ENCODE peak calls at places on chromosome 12, in four cellular contexts. C, V, R and H are unnamed samples.

GRCh38 chr12:71160585-71160984 is 2.8 kb upstream of the TSPAN8 start:
- DNase-seq in C (no peak), R (no peak), V (no peak), H (no peak)

GRCh38 chr12:98154850-98155249 is 360.5 kb upstream of the TMPO start:
- DNase-seq in R (no peak), C (no peak), V (peak; percentile 26), H (peak; percentile 57)

GRCh38 chr12:106305376-106305775 is 2.8 kb downstream of the TCP11L2 start:
- DNase-seq in V (no peak), C (no peak), R (no peak), H (no peak)

GRCh38 chr12:71710276-71711125 is 24.6 kb downstream of the TMEM19 start:
- DNase-seq in V (no peak), R (no peak), C (no peak), H (no peak)

GRCh38 chr12:1108276-1108675 is 117.3 kb downstream of the ERC1 start:
- DNase-seq in V (no peak), C (no peak), R (no peak), H (no peak)

GRCh38 chr12:112314981-112315380 is 67.2 kb downstream of the HECTD4 start:
- DNase-seq in C (no peak), V (no peak), R (no peak), H (no peak)

GRCh38 chr12:91256471-91256870 is 73.9 kb upstream of the DCN start:
- DNase-seq in V (no peak), R (no peak), C (no peak), H (no peak)

GRCh38 chr12:122079532-122080081 is 1.1 kb downstream of the MLXIP start:
- DNase-seq in C (no peak), R (no peak), V (no peak), H (no peak)

GRCh38 chr12:120988658-120989057 is 10.3 kb downstream of the HNF1A start:
- DNase-seq in R (no peak), V (no peak), C (no peak), H (no peak)

GRCh38 chr12:3294481-3294911 is 196.5 kb upstream of the PRMT8 start:
- DNase-seq in C (no peak), V (peak; percentile 92), R (no peak), H (no peak)

GRCh38 chr12:114829833-114830232 is 145.9 kb upstream of the TBX3 start:
- DNase-seq in C (no peak), V (no peak), R (no peak), H (no peak)

GRCh38 chr12:66548338-66549049 is 130.4 kb downstream of the GRIP1 start:
- DNase-seq in C (no peak), R (no peak), V (no peak), H (no peak)

GRCh38 chr12:50638482-50638880 is 125.4 kb upstream of the ATF1 start:
- DNase-seq in V (no peak), C (no peak), R (no peak), H (no peak)
- TF ChIP-seq TEAD4 in V (no peak), C (no peak), R (no peak), H (no peak)

DNA sequence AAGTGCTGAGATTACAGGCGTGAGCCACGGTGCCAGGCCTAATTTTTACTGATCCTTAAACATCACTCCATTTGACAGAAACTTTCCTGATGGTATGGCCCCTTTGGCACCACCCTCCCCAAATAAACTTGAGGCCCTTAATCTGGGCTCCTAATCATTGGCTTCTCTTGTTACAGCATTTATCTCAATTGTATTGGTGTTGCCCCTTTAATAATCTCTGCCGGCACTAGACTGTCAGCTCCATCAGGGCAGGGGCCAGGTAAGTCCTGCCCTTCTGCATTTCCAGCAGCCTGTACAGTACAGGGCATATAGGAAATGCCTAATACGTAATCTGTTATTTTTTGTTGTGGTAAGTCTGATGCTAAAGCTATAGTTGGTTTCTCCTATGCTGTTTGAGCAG is 1.2 kb upstream of the IFT81 start:
- DNase-seq in V (no peak), R (no peak), C (no peak), H (no peak)
- TF ChIP-seq TEAD4 in V (no peak), R (no peak), C (no peak), H (no peak)

DNA sequence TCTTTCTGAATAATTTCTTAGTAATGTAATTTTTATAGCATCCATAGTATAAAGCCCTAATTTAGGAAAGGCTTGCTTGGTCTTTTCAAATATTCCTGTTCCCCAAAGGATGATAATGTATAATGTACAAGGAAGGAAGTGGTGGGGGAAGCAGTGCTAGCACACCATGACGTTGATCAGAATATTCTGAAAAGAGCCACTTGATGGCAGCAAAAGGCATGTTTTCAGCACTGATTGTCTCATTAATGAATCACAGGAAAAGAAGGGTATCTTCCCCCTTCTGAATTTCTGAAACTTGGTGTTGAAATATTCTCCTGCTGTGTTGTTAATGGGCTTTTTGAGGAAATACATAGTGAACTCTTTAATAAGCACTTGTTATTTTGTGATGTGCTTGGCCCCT is 121.9 kb downstream of the TMEM117 start:
- DNase-seq in C (no peak), R (peak; percentile 12), V (peak; percentile 52), H (no peak)
- TF ChIP-seq TEAD4 in C (no peak), R (no peak), V (no peak), H (no peak)

GRCh38 chr12:110794623-110795280 is 52.0 kb upstream of the CCDC63 start:
- DNase-seq in R (no peak), C (no peak), V (peak; percentile 39), H (no peak)
- TF ChIP-seq TEAD4 in R (no peak), C (no peak), V (no peak), H (no peak)

GRCh38 chr12:53478865-53479264 is 20.4 kb downstream of the MAP3K12 start:
- DNase-seq in R (no peak), C (no peak), V (no peak), H (no peak)
- TF ChIP-seq TEAD4 in R (no peak), C (no peak), V (no peak), H (no peak)

GRCh38 chr12:55925870-55926737 is 1.6 kb downstream of the PYM1 start:
- DNase-seq in V (no peak), R (no peak), C (no peak), H (no peak)
- TF ChIP-seq TEAD4 in V (no peak), R (no peak), C (no peak), H (no peak)

DNA sequence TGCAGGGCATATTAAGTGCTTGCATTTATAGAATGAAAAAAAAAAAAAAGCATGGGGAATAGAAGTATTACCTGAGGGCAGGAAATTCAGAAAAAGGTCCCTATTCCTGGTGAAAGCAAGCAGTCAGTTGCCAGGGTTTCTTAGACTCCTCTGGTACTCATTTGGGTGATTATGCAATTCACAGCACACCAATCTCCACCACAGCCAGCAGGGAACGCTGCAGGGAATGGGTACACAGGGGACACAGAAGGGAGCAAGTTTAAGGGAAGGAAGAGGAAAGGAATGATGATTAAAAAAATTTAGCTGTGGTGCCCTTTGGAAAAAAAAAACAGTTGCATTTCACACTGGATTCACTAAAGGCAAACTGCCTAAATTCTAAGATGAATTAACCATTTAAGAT is 14.2 kb downstream of the BLTP3B start:
- DNase-seq in C (no peak), V (peak; percentile 33), R (no peak), H (peak; percentile 49)
- TF ChIP-seq TEAD4 in C (no peak), V (no peak), R (no peak), H (no peak)

GRCh38 chr12:14366211-14366762 is 805 bp downstream of the ATF7IP start:
- DNase-seq in C (no peak), R (no peak), V (no peak), H (no peak)
- TF ChIP-seq TEAD4 in C (no peak), R (no peak), V (no peak), H (no peak)